ENCODE peak calls at places on chromosomes 11 and 22, in five cellular contexts. One of them, this sample, is unnamed.

GRCh38 chr11:46293616-46294015 is 16.2 kb downstream of the CREB3L1 start:
- DNase-seq in psoas muscle: no peak
- DNase-seq in A549: no peak
- DNase-seq in MCF 10A: no peak
- DNase-seq in GM20000: no peak
- DNase-seq in this sample: no peak

GRCh38 chr22:34866501-34867171 is 199.3 kb upstream of the ISX start:
- DNase-seq in A549: no peak
- DNase-seq in GM20000: no peak
- DNase-seq in psoas muscle: no peak
- DNase-seq in MCF 10A: no peak
- DNase-seq in this sample: no peak

GRCh38 chr11:47398551-47398950 is 9.8 kb upstream of the SLC39A13 start:
- DNase-seq in A549: no peak
- DNase-seq in psoas muscle: peak
- DNase-seq in GM20000: no peak
- DNase-seq in MCF 10A: no peak
- DNase-seq in this sample: no peak

GRCh38 chr11:64007160-64007628 is 21.0 kb downstream of the OTUB1 start:
- DNase-seq in A549: peak
- DNase-seq in MCF 10A: no peak
- DNase-seq in GM20000: no peak
- DNase-seq in psoas muscle: no peak
- DNase-seq in this sample: no peak

GRCh38 chr11:130738618-130739017 is 177.7 kb downstream of the SNX19 start:
- DNase-seq in MCF 10A: no peak
- DNase-seq in psoas muscle: no peak
- DNase-seq in GM20000: no peak
- DNase-seq in A549: no peak
- DNase-seq in this sample: no peak

GRCh38 chr11:123428221-123428631 is 1.8 kb upstream of the GRAMD1B start:
- DNase-seq in A549: no peak
- DNase-seq in psoas muscle: no peak
- DNase-seq in GM20000: no peak
- DNase-seq in MCF 10A: no peak
- DNase-seq in this sample: no peak

GRCh38 chr22:39723899-39724351 is 153.4 kb downstream of the CACNA1I start:
- DNase-seq in psoas muscle: no peak
- DNase-seq in MCF 10A: peak
- DNase-seq in A549: no peak
- DNase-seq in GM20000: no peak
- DNase-seq in this sample: no peak

GRCh38 chr11:106706355-106706754 is 311.9 kb downstream of the GUCY1A2 start:
- DNase-seq in psoas muscle: no peak
- DNase-seq in GM20000: no peak
- DNase-seq in MCF 10A: peak
- DNase-seq in A549: peak
- DNase-seq in this sample: no peak

DNA sequence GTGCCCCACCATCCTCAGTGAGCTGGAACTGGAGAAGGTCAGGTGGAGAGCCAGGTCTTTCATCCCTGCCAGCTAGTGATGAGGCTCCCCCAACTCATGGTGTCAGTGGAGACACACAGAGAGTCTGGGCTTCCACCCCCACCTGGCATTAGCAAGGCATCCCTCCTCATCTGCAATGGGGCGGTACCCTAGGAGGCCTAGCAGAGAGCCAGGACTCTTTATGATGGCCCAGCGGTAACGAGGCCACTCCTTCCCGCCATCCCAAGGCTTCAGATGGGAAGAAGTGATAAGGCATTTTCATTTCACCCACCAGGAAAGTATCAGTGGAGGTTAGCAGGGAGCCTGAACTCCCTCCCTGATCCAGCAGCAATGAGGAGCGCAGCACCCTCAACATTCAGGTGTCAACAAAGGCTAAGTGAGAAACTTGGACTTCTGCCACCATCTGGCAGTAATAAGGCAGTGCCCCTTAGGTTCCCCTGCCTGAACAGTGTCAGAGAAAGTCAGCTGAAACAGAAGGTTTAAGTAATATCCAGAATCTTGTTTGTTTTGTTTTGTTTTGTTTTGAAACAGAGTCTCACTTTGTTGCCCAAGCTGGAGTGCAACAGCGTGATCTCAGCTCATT is 40.5 kb upstream of the FBLN1 start:
- DNase-seq in GM20000: no peak
- DNase-seq in psoas muscle: peak
- DNase-seq in A549: no peak
- DNase-seq in MCF 10A: no peak
- DNase-seq in this sample: no peak
- TF ChIP-seq CTCF in GM20000: no peak
- TF ChIP-seq CTCF in psoas muscle: no peak
- TF ChIP-seq CTCF in A549: no peak
- TF ChIP-seq CTCF in MCF 10A: no peak
- TF ChIP-seq CTCF in this sample: no peak

GRCh38 chr22:24117942-24118341 is 63.3 kb upstream of the SUSD2 start:
- DNase-seq in MCF 10A: no peak
- DNase-seq in psoas muscle: no peak
- DNase-seq in GM20000: no peak
- DNase-seq in A549: no peak
- DNase-seq in this sample: no peak
- TF ChIP-seq CTCF in MCF 10A: no peak
- TF ChIP-seq CTCF in psoas muscle: no peak
- TF ChIP-seq CTCF in GM20000: no peak
- TF ChIP-seq CTCF in A549: no peak
- TF ChIP-seq CTCF in this sample: no peak

GRCh38 chr11:2088746-2089535 is 50.2 kb downstream of the IGF2 start:
- DNase-seq in GM20000: no peak
- DNase-seq in MCF 10A: no peak
- DNase-seq in A549: peak
- DNase-seq in psoas muscle: peak
- DNase-seq in this sample: no peak
- TF ChIP-seq CTCF in GM20000: no peak
- TF ChIP-seq CTCF in MCF 10A: no peak
- TF ChIP-seq CTCF in A549: no peak
- TF ChIP-seq CTCF in psoas muscle: no peak
- TF ChIP-seq CTCF in this sample: no peak

DNA sequence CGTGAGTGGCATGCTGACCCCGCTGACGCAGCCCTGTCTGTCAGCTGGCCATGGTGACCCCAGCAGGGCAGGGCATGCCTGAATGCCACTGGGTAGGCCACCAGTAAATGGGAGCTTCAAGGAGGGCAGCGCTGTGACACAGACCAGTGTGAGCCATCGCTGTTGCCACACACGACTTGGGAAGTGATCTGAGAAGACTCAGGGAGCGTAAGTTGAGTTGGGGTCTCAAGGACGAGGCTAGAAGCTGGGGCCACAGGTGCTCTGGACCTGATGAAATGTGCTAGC is 28.2 kb downstream of the MPPED1 start:
- DNase-seq in psoas muscle: no peak
- DNase-seq in GM20000: no peak
- DNase-seq in MCF 10A: no peak
- DNase-seq in A549: no peak
- DNase-seq in this sample: no peak
- TF ChIP-seq CTCF in psoas muscle: no peak
- TF ChIP-seq CTCF in GM20000: no peak
- TF ChIP-seq CTCF in MCF 10A: no peak
- TF ChIP-seq CTCF in A549: no peak
- TF ChIP-seq CTCF in this sample: no peak

DNA sequence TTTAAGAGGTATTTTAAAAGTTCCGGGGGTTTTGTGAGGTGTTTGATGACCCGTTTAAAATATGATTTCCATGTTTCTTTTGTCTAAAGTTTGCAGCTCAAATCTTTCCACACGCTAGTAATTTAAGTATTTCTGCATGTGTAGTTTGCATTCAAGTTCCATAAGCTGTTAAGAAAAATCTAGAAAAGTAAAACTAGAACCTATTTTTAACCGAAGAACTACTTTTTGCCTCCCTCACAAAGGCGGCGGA is 193 bp upstream of the MALAT1 start:
- DNase-seq in psoas muscle: no peak
- DNase-seq in A549: no peak
- DNase-seq in MCF 10A: no peak
- DNase-seq in GM20000: no peak
- DNase-seq in this sample: no peak
- TF ChIP-seq CTCF in psoas muscle: no peak
- TF ChIP-seq CTCF in A549: no peak
- TF ChIP-seq CTCF in MCF 10A: no peak
- TF ChIP-seq CTCF in GM20000: no peak
- TF ChIP-seq CTCF in this sample: no peak

GRCh38 chr11:578276-579035 is 2.2 kb downstream of the PHRF1 start:
- DNase-seq in GM20000: no peak
- DNase-seq in MCF 10A: no peak
- DNase-seq in A549: no peak
- DNase-seq in psoas muscle: no peak
- DNase-seq in this sample: no peak

GRCh38 chr11:581342-581741 is 5.1 kb downstream of the PHRF1 start:
- DNase-seq in A549: no peak
- DNase-seq in GM20000: no peak
- DNase-seq in MCF 10A: no peak
- DNase-seq in psoas muscle: no peak
- DNase-seq in this sample: no peak

GRCh38 chr11:584287-584686 is 8.0 kb downstream of the PHRF1 start:
- DNase-seq in psoas muscle: no peak
- DNase-seq in A549: no peak
- DNase-seq in MCF 10A: no peak
- DNase-seq in GM20000: no peak
- DNase-seq in this sample: no peak

GRCh38 chr11:579830-580601 is 3.7 kb downstream of the PHRF1 start:
- DNase-seq in psoas muscle: no peak
- DNase-seq in A549: no peak
- DNase-seq in GM20000: no peak
- DNase-seq in MCF 10A: no peak
- DNase-seq in this sample: no peak

GRCh38 chr11:581752-582151 is 5.5 kb downstream of the PHRF1 start:
- DNase-seq in GM20000: no peak
- DNase-seq in psoas muscle: no peak
- DNase-seq in MCF 10A: no peak
- DNase-seq in A549: no peak
- DNase-seq in this sample: no peak
- TF ChIP-seq CTCF in GM20000: no peak
- TF ChIP-seq CTCF in psoas muscle: no peak
- TF ChIP-seq CTCF in MCF 10A: no peak
- TF ChIP-seq CTCF in A549: no peak
- TF ChIP-seq CTCF in this sample: no peak

DNA sequence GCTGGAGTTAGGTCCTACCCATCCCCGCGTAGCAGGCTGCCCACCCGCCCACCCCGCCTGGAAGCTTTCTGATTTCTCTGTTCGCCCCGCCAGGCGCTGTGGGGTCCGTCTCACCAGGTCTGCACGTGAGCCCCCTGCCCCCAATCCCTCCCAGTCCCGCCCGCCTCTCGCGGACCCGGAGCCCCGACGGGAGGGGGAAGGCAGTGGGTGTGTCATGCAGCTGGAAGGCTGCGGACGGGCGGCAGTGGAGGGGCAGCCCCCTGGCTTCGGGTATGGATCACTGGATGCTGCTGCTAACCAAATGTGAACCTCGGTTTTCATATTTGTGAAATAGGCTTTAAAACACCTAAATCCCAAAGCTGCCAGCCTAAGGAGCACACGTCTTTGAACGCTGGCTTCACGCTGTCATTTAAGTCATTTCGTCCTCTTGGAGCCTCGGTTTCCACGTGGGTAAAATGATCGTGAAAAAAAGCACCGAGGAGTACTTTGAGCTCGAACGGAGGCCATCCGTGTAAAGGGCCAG is 568 bp upstream of the BIK start:
- DNase-seq in psoas muscle: no peak
- DNase-seq in A549: no peak
- DNase-seq in GM20000: no peak
- DNase-seq in MCF 10A: no peak
- DNase-seq in this sample: no peak
- TF ChIP-seq CTCF in psoas muscle: no peak
- TF ChIP-seq CTCF in A549: no peak
- TF ChIP-seq CTCF in GM20000: no peak
- TF ChIP-seq CTCF in MCF 10A: no peak
- TF ChIP-seq CTCF in this sample: no peak

DNA sequence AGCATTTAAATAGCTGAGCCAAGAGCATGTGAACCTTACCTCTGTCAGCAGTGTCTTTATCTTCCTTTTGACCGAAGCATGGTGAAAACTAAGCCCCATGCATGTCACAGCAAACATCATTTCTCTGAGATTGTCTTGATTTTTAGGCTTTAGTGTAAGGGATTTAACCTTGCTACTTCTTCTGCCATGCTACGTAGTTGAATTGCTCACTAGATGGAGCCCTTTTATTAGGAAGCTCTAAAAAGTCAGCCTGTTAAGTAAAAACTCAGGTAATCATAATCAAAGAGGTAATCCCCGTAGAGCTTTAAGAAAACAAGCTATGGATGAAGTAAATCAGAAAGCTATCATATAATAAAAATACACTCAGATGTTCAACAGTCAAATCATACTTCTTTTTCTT is 149.5 kb downstream of the PGR start:
- DNase-seq in GM20000: no peak
- DNase-seq in A549: peak
- DNase-seq in psoas muscle: no peak
- DNase-seq in MCF 10A: peak
- DNase-seq in this sample: no peak
- TF ChIP-seq CTCF in GM20000: peak
- TF ChIP-seq CTCF in A549: peak
- TF ChIP-seq CTCF in psoas muscle: peak
- TF ChIP-seq CTCF in MCF 10A: no peak
- TF ChIP-seq CTCF in this sample: no peak

GRCh38 chr11:3969200-3969599 is 113.7 kb downstream of the STIM1 start:
- DNase-seq in MCF 10A: no peak
- DNase-seq in A549: no peak
- DNase-seq in psoas muscle: no peak
- DNase-seq in GM20000: no peak
- DNase-seq in this sample: no peak

GRCh38 chr11:3970101-3970500 is 114.6 kb downstream of the STIM1 start:
- DNase-seq in MCF 10A: no peak
- DNase-seq in A549: no peak
- DNase-seq in psoas muscle: no peak
- DNase-seq in GM20000: no peak
- DNase-seq in this sample: no peak

GRCh38 chr11:3969613-3970012 is 114.1 kb downstream of the STIM1 start:
- DNase-seq in A549: no peak
- DNase-seq in MCF 10A: no peak
- DNase-seq in psoas muscle: no peak
- DNase-seq in GM20000: no peak
- DNase-seq in this sample: no peak

GRCh38 chr11:3972431-3972830 is 117.0 kb downstream of the STIM1 start:
- DNase-seq in MCF 10A: no peak
- DNase-seq in A549: no peak
- DNase-seq in GM20000: no peak
- DNase-seq in psoas muscle: no peak
- DNase-seq in this sample: no peak

DNA sequence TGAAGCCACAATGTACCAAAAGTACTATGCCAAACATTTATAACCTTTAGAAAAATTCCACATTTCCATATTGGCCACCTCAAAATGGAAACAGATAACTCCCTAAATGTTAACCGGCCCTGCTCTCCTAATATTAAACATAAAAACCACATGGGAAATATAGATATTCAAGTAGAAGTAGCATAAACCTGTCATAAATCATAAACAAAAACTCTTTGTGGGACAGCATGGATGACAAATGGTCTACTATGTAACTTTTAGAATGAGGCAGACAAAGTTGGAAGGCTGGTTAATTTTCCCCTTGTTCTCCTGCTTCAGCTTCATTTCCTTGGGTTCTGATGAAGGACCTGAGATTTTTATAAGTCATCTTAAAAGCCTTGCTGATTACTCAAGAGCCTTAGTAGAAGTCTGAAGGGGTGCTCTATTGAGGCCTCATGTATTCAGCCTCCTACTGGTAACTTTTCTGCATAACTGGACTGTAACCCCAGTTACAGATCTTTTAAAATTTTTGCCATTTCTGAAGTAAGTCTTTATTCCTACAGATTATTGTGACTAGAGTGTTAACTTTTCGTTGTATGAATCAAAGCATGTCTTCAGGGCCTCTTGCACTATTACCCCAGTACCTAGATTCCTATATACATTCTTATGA is 116.4 kb downstream of the STIM1 start:
- DNase-seq in MCF 10A: no peak
- DNase-seq in GM20000: no peak
- DNase-seq in psoas muscle: no peak
- DNase-seq in A549: peak
- DNase-seq in this sample: no peak
- TF ChIP-seq CTCF in MCF 10A: no peak
- TF ChIP-seq CTCF in GM20000: no peak
- TF ChIP-seq CTCF in psoas muscle: no peak
- TF ChIP-seq CTCF in A549: no peak
- TF ChIP-seq CTCF in this sample: no peak

This sample was measured in glutamatergic neuron.